ENCODE peak calls at places on chromosomes 2 and 18, in seven cellular contexts. C is hepatocyte, N is neural progenitor cell, D is GM23338, M is PC-3, P is HCT116, W is MM.1S. H is an unnamed sample.

GRCh38 chr2:143263045-143263625 is 133.9 kb downstream of the ARHGAP15 start:
- DNase-seq in N (peak; percentile 16), W (no peak), C (no peak), P (no peak), D (peak; percentile 58), M (peak; percentile 15), H (no peak)

GRCh38 chr2:148599112-148599991 is 45.2 kb upstream of the EPC2 start:
- DNase-seq in P (no peak), W (no peak), M (no peak), C (no peak), D (no peak), N (no peak), H (no peak)

GRCh38 chr18:38752430-38752829 is 1186.8 kb upstream of the CELF4 start:
- DNase-seq in W (no peak), P (no peak), N (no peak), D (no peak), M (no peak), C (no peak), H (no peak)

GRCh38 chr2:195486987-195487644 is 169.9 kb upstream of the SLC39A10 start:
- DNase-seq in N (no peak), M (peak; percentile 75), D (no peak), C (peak; percentile 40), P (peak; percentile 7), W (peak; percentile 94), H (peak; percentile 68)

GRCh38 chr2:42787424-42787787 is 5.0 kb downstream of the HAAO start:
- DNase-seq in D (no peak), W (no peak), N (no peak), P (no peak), C (peak; percentile 3), M (no peak), H (no peak)

GRCh38 chr2:43136862-43137261 is 89.5 kb downstream of the ZFP36L2 start:
- DNase-seq in P (no peak), W (no peak), M (no peak), C (peak; percentile 2), D (no peak), N (no peak), H (no peak)

GRCh38 chr2:161371869-161372268 is 44.2 kb upstream of the TBR1 start:
- DNase-seq in M (no peak), C (no peak), D (no peak), W (no peak), P (no peak), N (no peak), H (no peak)

GRCh38 chr2:71530246-71530986 is 77.1 kb downstream of the DYSF start:
- DNase-seq in N (peak; percentile 74), C (peak; percentile 67), P (peak; percentile 31), W (peak; percentile 47), M (peak; percentile 62), D (peak; percentile 82), H (peak; percentile 70)

GRCh38 chr2:231615058-231615671 is 22.5 kb downstream of the TEX44 start:
- DNase-seq in M (no peak), C (peak; percentile 39), N (peak; percentile 62), D (peak; percentile 62), W (no peak), P (no peak), H (no peak)

GRCh38 chr18:49381267-49381865 is 79.1 kb downstream of the DYM start:
- DNase-seq in M (no peak), D (no peak), W (no peak), P (no peak), N (no peak), C (no peak), H (no peak)

GRCh38 chr18:475202-475624 is 25.3 kb downstream of the COLEC12 start:
- DNase-seq in N (no peak), P (no peak), W (no peak), D (peak; percentile 86), M (peak; percentile 60), C (no peak), H (peak; percentile 77)

GRCh38 chr2:53877556-53877955 is 17.8 kb upstream of the GPR75 start:
- DNase-seq in W (no peak), N (no peak), P (no peak), C (no peak), D (no peak), M (no peak), H (peak; percentile 58)

GRCh38 chr2:134866498-134867099 is 28.2 kb downstream of the ACMSD start:
- DNase-seq in N (no peak), D (no peak), P (no peak), W (no peak), C (no peak), M (peak; percentile 83), H (peak; percentile 67)

GRCh38 chr2:209002054-209002453 is 421.8 kb upstream of the MAP2 start:
- DNase-seq in P (no peak), C (no peak), M (no peak), N (no peak), W (no peak), D (no peak), H (no peak)

GRCh38 chr2:238985036-238985729 is 137.3 kb downstream of the TWIST2 start:
- DNase-seq in D (no peak), W (no peak), M (no peak), N (no peak), C (no peak), P (no peak), H (no peak)

GRCh38 chr2:80869858-80870438 is 565.4 kb upstream of the LRRTM1 start:
- DNase-seq in M (no peak), W (no peak), C (no peak), N (no peak), P (no peak), D (no peak), H (no peak)
- H2AFZ ChIP-seq in M (no peak overlapping the region), W (no peak overlapping the region), C (no peak overlapping the region), N (no peak overlapping the region), P (no peak overlapping the region), D (no peak overlapping the region), H (no peak overlapping the region)

GRCh38 chr2:127627740-127628571 is 18.0 kb upstream of the GPR17 start:
- DNase-seq in P (no peak), W (no peak), C (no peak), D (no peak), M (no peak), N (no peak), H (no peak)

GRCh38 chr2:127628767-127629614 is 17.0 kb upstream of the GPR17 start:
- DNase-seq in N (no peak), D (no peak), M (no peak), W (no peak), P (no peak), C (no peak), H (no peak)

GRCh38 chr2:127626175-127626574 is 19.8 kb upstream of the GPR17 start:
- DNase-seq in N (no peak), D (no peak), M (no peak), C (no peak), P (no peak), W (no peak), H (no peak)

GRCh38 chr2:127625146-127625943 is 20.6 kb upstream of the GPR17 start:
- DNase-seq in C (no peak), W (no peak), P (no peak), D (no peak), M (no peak), N (no peak), H (no peak)

DNA sequence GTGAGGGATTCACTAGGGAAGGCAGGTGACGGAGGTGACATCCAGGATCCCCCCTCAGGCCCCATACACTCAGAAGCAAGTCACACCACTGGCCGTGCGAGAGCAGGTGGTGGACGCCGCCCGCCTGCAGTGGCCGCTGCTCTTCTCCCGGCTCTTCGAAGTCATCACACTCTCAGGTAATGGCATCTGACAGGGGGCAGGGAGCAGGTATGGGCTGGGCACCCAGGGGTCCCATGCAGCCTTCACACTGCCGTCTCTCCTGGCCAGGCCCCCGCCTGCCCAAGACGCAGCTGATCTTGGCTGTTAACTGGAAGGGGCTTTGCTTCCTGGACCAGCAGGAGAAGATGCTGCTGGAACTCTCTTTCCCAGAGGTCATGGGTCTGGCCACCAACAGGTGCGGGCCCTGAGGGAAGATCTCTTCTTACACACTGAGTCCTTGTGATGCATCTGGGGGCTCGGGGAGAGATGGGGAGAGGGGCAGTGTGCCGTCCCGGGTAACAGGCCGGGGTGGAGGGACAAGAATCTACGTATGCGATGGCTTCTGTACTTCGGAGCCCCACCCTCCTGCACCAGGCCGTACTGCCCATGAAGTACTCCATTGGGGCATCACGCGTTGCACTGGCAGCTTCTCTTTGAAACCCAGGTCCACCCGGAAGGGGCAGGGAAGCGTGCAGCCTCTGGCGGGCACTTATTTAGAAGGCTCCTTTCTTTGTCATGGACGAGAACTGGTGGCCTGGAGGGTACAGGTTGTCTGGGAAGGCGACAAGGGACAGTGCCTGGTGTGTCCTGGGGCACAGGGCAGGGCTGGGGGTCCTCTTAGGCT is 18.8 kb upstream of the GPR17 start:
- DNase-seq in C (no peak), N (no peak), M (no peak), W (no peak), D (no peak), P (no peak), H (no peak)
- TF ChIP-seq EZH2 in C (no peak), N (no peak), M (no peak), W (no peak), D (no peak), P (no peak), H (no peak)

GRCh38 chr2:6297238-6297637 is 568.5 kb downstream of the CMPK2 start:
- DNase-seq in D (no peak), W (no peak), P (no peak), M (no peak), C (no peak), N (no peak), H (no peak)
- TF ChIP-seq EZH2phosphoT487 in D (no peak), W (no peak), P (no peak), M (no peak), C (no peak), N (no peak), H (no peak)

GRCh38 chr2:10706033-10706432 is 15.4 kb upstream of the ATP6V1C2 start:
- DNase-seq in N (no peak), M (no peak), P (no peak), D (no peak), W (no peak), C (no peak), H (no peak)

GRCh38 chr2:10712186-10712809 is 9.1 kb upstream of the ATP6V1C2 start:
- DNase-seq in P (no peak), W (no peak), C (no peak), M (no peak), D (peak; percentile 50), N (no peak), H (no peak)

GRCh38 chr2:10707831-10708230 is 13.6 kb upstream of the ATP6V1C2 start:
- DNase-seq in C (no peak), W (no peak), P (no peak), N (no peak), M (no peak), D (no peak), H (no peak)

GRCh38 chr2:10704034-10704594 is 14.3 kb upstream of the NOL10 start:
- DNase-seq in M (peak; percentile 29), C (no peak), W (no peak), N (no peak), P (no peak), D (no peak), H (no peak)

DNA sequence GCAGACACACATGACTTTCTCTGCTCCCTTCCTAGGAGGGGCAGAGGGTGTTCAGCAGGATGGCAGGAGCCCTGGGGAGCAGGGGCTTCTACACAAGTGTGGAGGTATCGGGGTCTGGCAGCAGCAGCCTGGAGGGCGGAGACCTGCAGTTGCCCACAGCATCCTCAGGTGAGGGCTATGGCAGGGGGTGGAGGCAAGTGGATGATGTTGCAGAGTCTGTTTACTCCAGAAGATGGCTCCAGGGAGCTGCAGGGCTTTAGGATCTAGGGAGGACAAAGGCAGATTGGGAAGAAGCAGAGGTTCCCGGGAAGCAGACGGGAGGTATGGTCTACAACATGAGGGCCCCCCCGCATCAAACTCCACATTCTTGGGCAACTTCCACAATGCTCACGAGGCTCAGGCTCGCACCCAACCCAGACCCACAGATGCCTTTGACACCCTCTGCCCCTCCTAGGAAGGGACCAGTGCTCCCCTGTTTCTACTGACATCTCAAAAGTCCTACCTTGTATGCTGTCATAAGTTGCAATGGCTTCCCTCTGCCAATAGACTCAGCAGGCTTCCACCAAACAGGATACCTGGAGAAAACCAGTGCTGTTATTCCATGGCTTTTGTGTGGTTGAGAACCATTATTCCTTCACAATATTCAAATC is 12.0 kb upstream of the ATP6V1C2 start:
- DNase-seq in P (peak; percentile 57), N (peak; percentile 56), W (no peak), D (peak; percentile 84), C (peak; percentile 28), M (peak; percentile 76), H (peak; percentile 46)
- H2AFZ ChIP-seq in P (peak overlapping the region; percentile 64), N (peak overlapping the region; percentile 57), W (no peak overlapping the region), D (peak overlapping the region; percentile 94), C (no peak overlapping the region), M (peak overlapping the region; percentile 57), H (no peak overlapping the region)

H was measured in GM23248.